ENCODE peak calls at places on chromosomes 5 and 9, in nine cellular contexts. B is WERI-Rb-1; Y is memory B cell; O is Panc1; Q is activated CD8-positive, alpha-beta memory T cell treated with anti-CD3 and anti-CD28 coated beads for 4 hours; R is neuronal stem cell; W is small intestine; L is NCI-H748 treated with DMSO at 0.1 percent for 48 hours; H is foreskin fibroblast. M is an unnamed sample.

GRCh38 chr5:139004374-139005307 is 129.5 kb upstream of the LRRTM2 start:
- DNase-seq in L (no peak), W (no peak), H (no peak), B (no peak), Y (no peak), R (no peak), Q (no peak), O (no peak), M (no peak)

GRCh38 chr9:5305741-5306140 is 1.2 kb upstream of the RLN2 start:
- DNase-seq in Y (no peak), H (no peak), B (no peak), R (no peak), W (no peak), O (no peak), Q (no peak), L (no peak), M (no peak)

GRCh38 chr5:164627051-164627450 is 1121.6 kb downstream of the MAT2B start:
- DNase-seq in L (no peak), W (no peak), R (no peak), Q (no peak), B (no peak), O (no peak), H (no peak), Y (no peak), M (no peak)

GRCh38 chr5:166834246-166834645 is 1457.2 kb upstream of the WWC1 start:
- DNase-seq in Q (no peak), Y (no peak), O (no peak), B (no peak), R (no peak), H (no peak), W (no peak), L (no peak), M (no peak)

GRCh38 chr5:140043508-140043872 is 391 bp upstream of the NRG2 start:
- DNase-seq in O (peak; percentile 48), Y (no peak), W (no peak), L (no peak), H (no peak), Q (no peak), R (no peak), B (peak; percentile 71), M (peak; percentile 86)

GRCh38 chr9:93268551-93269314 is 84.8 kb downstream of the WNK2 start:
- DNase-seq in Q (no peak), B (no peak), H (no peak), R (no peak), W (peak; percentile 80), O (no peak), L (peak; percentile 89), Y (peak; percentile 52), M (no peak)

GRCh38 chr9:9750719-9751118 is 862.1 kb downstream of the PTPRD start:
- DNase-seq in O (no peak), L (no peak), R (no peak), Q (no peak), B (no peak), W (no peak), H (no peak), Y (no peak), M (no peak)

GRCh38 chr5:157665467-157666085 is 5.8 kb upstream of the C5orf52 start:
- DNase-seq in L (no peak), H (peak; percentile 40), Q (no peak), B (no peak), W (no peak), O (no peak), Y (no peak), R (no peak), M (no peak)

GRCh38 chr5:173833200-173833599 is 54.9 kb upstream of the CPEB4 start:
- DNase-seq in Y (no peak), Q (no peak), B (no peak), W (no peak), H (no peak), O (no peak), L (no peak), R (no peak), M (no peak)

GRCh38 chr9:90095682-90096081 is 490.9 kb downstream of the GADD45G start:
- DNase-seq in Y (no peak), Q (no peak), O (no peak), B (peak; percentile 97), R (no peak), W (peak; percentile 50), H (no peak), L (peak; percentile 86), M (no peak)

GRCh38 chr5:145531038-145531734 is 304.0 kb downstream of the PRELID2 start:
- DNase-seq in R (no peak), Y (no peak), B (no peak), H (peak; percentile 64), L (no peak), Q (no peak), W (peak; percentile 87), O (no peak), M (peak; percentile 14)

GRCh38 chr9:127583605-127584053 is 28.4 kb upstream of the STXBP1 start:
- DNase-seq in B (no peak), Y (no peak), R (no peak), H (peak; percentile 60), W (no peak), Q (no peak), L (no peak), O (no peak), M (peak; percentile 60)

GRCh38 chr9:3244963-3245653 is 280.7 kb downstream of the RFX3 start:
- DNase-seq in Q (no peak), Y (no peak), B (no peak), O (no peak), L (peak; percentile 88), R (no peak), H (peak; percentile 3), W (no peak), M (no peak)

GRCh38 chr5:131386779-131387178 is 122.9 kb downstream of the CDC42SE2 start:
- DNase-seq in W (no peak), Y (no peak), B (no peak), Q (no peak), R (no peak), L (peak; percentile 36), O (no peak), H (no peak), M (no peak)

GRCh38 chr5:149697001-149697400 is 33.1 kb upstream of the PPARGC1B start:
- DNase-seq in B (no peak), O (no peak), W (no peak), R (no peak), Y (no peak), H (no peak), L (no peak), Q (no peak), M (peak; percentile 31)

GRCh38 chr5:151633892-151634291 is 42.8 kb upstream of the FAT2 start:
- DNase-seq in H (no peak), R (no peak), Q (no peak), B (no peak), L (no peak), Y (no peak), W (peak; percentile 29), O (no peak), M (no peak)

GRCh38 chr5:128965011-128965637 is at the start of gene SLC27A6:
- DNase-seq in Q (no peak), W (no peak), R (peak; percentile 48), H (no peak), L (no peak), B (peak; percentile 76), Y (no peak), O (no peak), M (no peak)

GRCh38 chr9:21778300-21778699 is 24.1 kb upstream of the MTAP start:
- DNase-seq in L (no peak), Q (no peak), W (no peak), O (no peak), Y (no peak), R (no peak), B (no peak), H (no peak), M (no peak)

GRCh38 chr5:134948929-134949328 is 18.8 kb upstream of the CATSPER3 start:
- DNase-seq in R (no peak), Y (no peak), Q (no peak), H (peak; percentile 9), W (no peak), B (no peak), L (no peak), O (no peak), M (no peak)

GRCh38 chr9:109017061-109017460 is 3.8 kb upstream of the CTNNAL1 start:
- DNase-seq in B (no peak), R (no peak), O (no peak), H (no peak), Y (no peak), W (no peak), Q (no peak), L (no peak), M (no peak)

GRCh38 chr5:43041669-43042175 is 1.6 kb upstream of the ANXA2R start:
- DNase-seq in W (peak; percentile 42), Q (no peak), Y (peak; percentile 74), B (no peak), R (no peak), O (peak; percentile 82), H (peak; percentile 88), L (peak; percentile 92), M (peak; percentile 91)

GRCh38 chr5:84287964-84288363 is 96.7 kb downstream of the EDIL3 start:
- DNase-seq in Q (no peak), W (no peak), L (no peak), H (peak; percentile 40), Y (no peak), R (no peak), O (no peak), B (no peak), M (peak; percentile 54)

GRCh38 chr9:4592325-4592724 is 69.8 kb upstream of the PLPP6 start:
- DNase-seq in W (no peak), L (no peak), O (no peak), Q (no peak), H (no peak), B (no peak), Y (no peak), R (no peak), M (no peak)

GRCh38 chr9:25845867-25846266 is 167.6 kb upstream of the TUSC1 start:
- DNase-seq in Y (no peak), B (no peak), Q (no peak), W (no peak), H (no peak), L (no peak), O (no peak), R (no peak), M (no peak)

GRCh38 chr5:125785407-125785806 is 637.8 kb upstream of the GRAMD2B start:
- DNase-seq in L (no peak), O (no peak), B (no peak), W (no peak), R (no peak), Q (no peak), H (no peak), Y (no peak), M (no peak)

GRCh38 chr5:3218096-3218495 is 377.5 kb upstream of the IRX1 start:
- DNase-seq in Y (no peak), B (no peak), O (no peak), Q (no peak), H (no peak), L (no peak), R (no peak), W (no peak), M (no peak)

GRCh38 chr5:135245521-135246499 is 153.2 kb downstream of the MACROH2A1 start:
- DNase-seq in O (no peak), H (peak; percentile 62), R (no peak), Q (no peak), B (peak; percentile 62), L (no peak), Y (no peak), W (no peak), M (no peak)

GRCh38 chr9:135081731-135082130 is 5.7 kb upstream of the OLFM1 start:
- DNase-seq in W (no peak), B (no peak), Q (no peak), Y (no peak), R (no peak), L (no peak), H (no peak), O (no peak), M (no peak)

GRCh38 chr9:127965953-127966352 is 14.8 kb downstream of the EEIG1 start:
- DNase-seq in Q (no peak), W (no peak), R (no peak), L (no peak), B (no peak), Y (no peak), H (no peak), O (no peak), M (no peak)

GRCh38 chr9:32875242-32875641 is 91.9 kb downstream of the TMEM215 start:
- DNase-seq in O (no peak), R (no peak), B (no peak), Q (no peak), L (no peak), Y (no peak), H (no peak), W (no peak), M (no peak)